ENCODE peak calls at places on chromosomes 2 and 18, in five cellular contexts. N is SK-N-SH, J is GM23248, S is HCT116, O is hepatocyte. M is an unnamed sample.

GRCh38 chr2:215831296-215831913 is 181.9 kb downstream of the MREG start:
- DNase-seq in N (no peak), O (peak; percentile 28), S (no peak), J (peak; percentile 64), M (no peak)

GRCh38 chr2:62998949-62999348 is 51.7 kb upstream of the OTX1 start:
- DNase-seq in O (no peak), N (no peak), S (no peak), J (peak; percentile 62), M (no peak)

GRCh38 chr2:159199751-159200465 is 86.6 kb downstream of the WDSUB1 start:
- DNase-seq in J (no peak), S (no peak), N (no peak), O (no peak), M (no peak)

GRCh38 chr2:63856302-63856600 is 14.6 kb downstream of the UGP2 start:
- DNase-seq in J (no peak), N (no peak), O (no peak), S (no peak), M (no peak)

GRCh38 chr18:75324686-75325257 is 102.7 kb downstream of the SMIM21 start:
- DNase-seq in O (no peak), N (no peak), J (no peak), S (no peak), M (no peak)

GRCh38 chr2:121427187-121427689 is 103.4 kb upstream of the RNU4ATAC start:
- DNase-seq in O (no peak), J (no peak), S (no peak), N (no peak), M (no peak)

GRCh38 chr18:64103979-64104378 is 44.9 kb downstream of the LINC00305 start:
- DNase-seq in O (peak; percentile 32), J (peak; percentile 9), S (no peak), N (no peak), M (peak; percentile 66)

GRCh38 chr2:189254268-189254883 is 74.8 kb upstream of the COL5A2 start:
- DNase-seq in J (peak; percentile 95), N (peak; percentile 7), S (no peak), O (peak; percentile 39), M (no peak)

GRCh38 chr2:73284296-73285161 is at the start of gene FBXO41:
- DNase-seq in S (no peak), J (peak; percentile 48), O (peak; percentile 50), N (peak; percentile 94), M (peak; percentile 94)

GRCh38 chr18:35950628-35950982 is 21.9 kb upstream of the RMP24 start:
- DNase-seq in N (no peak), J (no peak), S (no peak), O (no peak), M (no peak)

GRCh38 chr2:54422072-54422581 is 34.0 kb upstream of the SPTBN1 start:
- DNase-seq in N (no peak), J (no peak), S (no peak), O (no peak), M (no peak)

GRCh38 chr2:42133771-42134195 is 35.4 kb upstream of the EML4 start:
- DNase-seq in S (no peak), N (peak; percentile 50), J (no peak), O (no peak), M (no peak)

GRCh38 chr2:239626971-239627598 is 226.3 kb upstream of the HDAC4 start:
- DNase-seq in J (peak; percentile 4), O (no peak), S (no peak), N (no peak), M (peak; percentile 20)

GRCh38 chr2:1769703-1770422 is 25.5 kb upstream of the PXDN start:
- DNase-seq in S (peak; percentile 71), J (peak; percentile 57), N (peak; percentile 93), O (peak; percentile 92), M (peak; percentile 97)

GRCh38 chr2:2777213-2777612 is 446.1 kb upstream of the MYT1L start:
- DNase-seq in O (no peak), N (no peak), S (no peak), J (no peak), M (no peak)

GRCh38 chr2:81324046-81324445 is 1019.5 kb upstream of the LRRTM1 start:
- DNase-seq in O (peak; percentile 50), N (no peak), J (no peak), S (peak; percentile 18), M (peak; percentile 77)

GRCh38 chr2:171574149-171574795 is 52.0 kb downstream of the CYBRD1 start:
- DNase-seq in N (peak; percentile 88), S (peak; percentile 54), J (peak; percentile 88), O (peak; percentile 88), M (peak; percentile 73)
- TF ChIP-seq EZH2phosphoT487 in N (no peak), S (no peak), J (no peak), O (no peak), M (no peak)

DNA sequence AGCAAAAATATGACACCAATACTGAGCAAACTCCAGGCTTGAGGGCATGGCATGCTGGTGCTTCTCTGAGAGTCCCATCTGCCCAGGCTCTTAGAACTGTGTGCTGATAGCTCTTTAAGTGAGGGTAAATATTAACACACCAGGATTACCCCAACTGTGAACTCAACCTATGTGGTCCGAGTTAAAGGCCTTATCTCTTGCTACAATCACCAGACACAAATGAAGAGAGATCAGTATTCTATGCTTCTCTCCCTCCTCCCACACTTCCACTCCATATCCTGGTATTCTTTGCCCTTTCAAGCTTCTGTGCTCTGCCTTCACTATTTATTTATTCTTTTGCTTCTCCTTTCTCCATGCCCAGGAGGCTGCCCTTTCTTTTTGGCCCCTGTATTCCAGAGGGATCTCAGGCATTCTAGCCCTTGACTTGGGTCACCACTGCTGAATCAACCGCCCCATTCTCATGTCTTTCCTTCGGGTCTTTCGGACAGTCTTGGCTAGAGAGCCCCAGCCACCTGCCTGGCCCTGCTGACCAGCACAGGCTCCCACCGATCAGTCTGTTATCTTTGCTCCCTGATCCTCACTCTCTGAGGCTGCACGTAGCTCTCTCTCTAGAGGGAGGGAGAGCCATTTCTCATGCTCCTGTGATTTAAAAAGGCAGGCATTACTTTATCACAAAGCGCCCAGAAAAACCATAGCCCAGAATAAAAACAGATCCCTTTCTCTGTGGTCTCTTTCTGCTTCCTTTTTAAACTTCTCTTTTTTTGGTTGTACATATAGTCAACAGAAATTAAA is 17.2 kb upstream of the HK2 start:
- DNase-seq in N (peak; percentile 61), O (peak; percentile 45), S (no peak), J (no peak), M (no peak)
- TF ChIP-seq EZH2phosphoT487 in N (no peak), O (no peak), S (no peak), J (no peak), M (no peak)

GRCh38 chr2:152240559-152241231 is 65.1 kb upstream of the STAM2 start:
- DNase-seq in J (peak; percentile 76), S (no peak), O (peak; percentile 13), N (no peak), M (no peak)

GRCh38 chr2:152244241-152244640 is 68.7 kb upstream of the STAM2 start:
- DNase-seq in J (no peak), O (no peak), S (no peak), N (no peak), M (no peak)

GRCh38 chr2:152243723-152244122 is 68.2 kb upstream of the STAM2 start:
- DNase-seq in N (no peak), O (no peak), J (no peak), S (no peak), M (no peak)

GRCh38 chr2:152242787-152243472 is 67.4 kb upstream of the STAM2 start:
- DNase-seq in N (no peak), J (no peak), S (no peak), O (peak; percentile 52), M (no peak)

GRCh38 chr2:152241956-152242355 is 66.4 kb upstream of the STAM2 start:
- DNase-seq in O (no peak), N (no peak), S (no peak), J (no peak), M (no peak)
- TF ChIP-seq EZH2phosphoT487 in O (no peak), N (no peak), S (no peak), J (no peak), M (no peak)

GRCh38 chr2:48844418-48845155 is 89.1 kb upstream of the LHCGR start:
- DNase-seq in O (no peak), J (peak; percentile 64), N (no peak), S (no peak), M (no peak)
- TF ChIP-seq EZH2phosphoT487 in O (no peak), J (no peak), N (no peak), S (no peak), M (no peak)

M was measured in GM23338.